ENCODE peak calls at places on chromosome 18, in nine cellular contexts. One of them, this sample, is unnamed.

GRCh38 chr18:75132471-75132870 is 76.5 kb downstream of the PTGR3 start:
- DNase-seq in endothelial cell: no peak
- DNase-seq in glutamatergic neuron: no peak
- DNase-seq in Calu3: no peak
- DNase-seq in neural crest cell: no peak
- DNase-seq in MCF 10A: no peak
- DNase-seq in cardiac fibroblast: no peak
- DNase-seq in upper lobe of right lung: no peak
- DNase-seq in choroid plexus epithelial cell: no peak
- DNase-seq in this sample: no peak

GRCh38 chr18:79395761-79396404 is at the start of gene NFATC1:
- DNase-seq in endothelial cell: peak; percentile 80
- DNase-seq in glutamatergic neuron: peak; percentile 87
- DNase-seq in Calu3: peak; percentile 42
- DNase-seq in neural crest cell: peak; percentile 55
- DNase-seq in MCF 10A: peak; percentile 34
- DNase-seq in cardiac fibroblast: peak; percentile 76
- DNase-seq in upper lobe of right lung: peak; percentile 80
- DNase-seq in choroid plexus epithelial cell: peak; percentile 54
- DNase-seq in this sample: peak; percentile 62

GRCh38 chr18:295756-296155 is 27.9 kb upstream of the THOC1 start:
- DNase-seq in endothelial cell: no peak
- DNase-seq in glutamatergic neuron: no peak
- DNase-seq in Calu3: no peak
- DNase-seq in neural crest cell: no peak
- DNase-seq in MCF 10A: no peak
- DNase-seq in cardiac fibroblast: no peak
- DNase-seq in upper lobe of right lung: no peak
- DNase-seq in choroid plexus epithelial cell: peak; percentile 3
- DNase-seq in this sample: no peak

GRCh38 chr18:48460929-48461583 is 51.9 kb upstream of the ZBTB7C start:
- DNase-seq in endothelial cell: no peak
- DNase-seq in glutamatergic neuron: no peak
- DNase-seq in Calu3: no peak
- DNase-seq in neural crest cell: no peak
- DNase-seq in MCF 10A: no peak
- DNase-seq in cardiac fibroblast: no peak
- DNase-seq in upper lobe of right lung: no peak
- DNase-seq in choroid plexus epithelial cell: no peak
- DNase-seq in this sample: no peak

GRCh38 chr18:74040459-74041332 is 106.9 kb downstream of the FBXO15 start:
- DNase-seq in endothelial cell: peak; percentile 75
- DNase-seq in glutamatergic neuron: peak; percentile 84
- DNase-seq in Calu3: peak; percentile 78
- DNase-seq in neural crest cell: peak; percentile 36
- DNase-seq in MCF 10A: peak; percentile 54
- DNase-seq in cardiac fibroblast: no peak
- DNase-seq in upper lobe of right lung: peak; percentile 85
- DNase-seq in choroid plexus epithelial cell: peak; percentile 52
- DNase-seq in this sample: no peak

GRCh38 chr18:37965572-37965970 is 400.0 kb upstream of the CELF4 start:
- DNase-seq in endothelial cell: no peak
- DNase-seq in glutamatergic neuron: no peak
- DNase-seq in Calu3: no peak
- DNase-seq in neural crest cell: no peak
- DNase-seq in MCF 10A: peak; percentile 46
- DNase-seq in cardiac fibroblast: no peak
- DNase-seq in upper lobe of right lung: no peak
- DNase-seq in choroid plexus epithelial cell: no peak
- DNase-seq in this sample: no peak

GRCh38 chr18:59549797-59550516 is 147.3 kb downstream of the CCBE1 start:
- DNase-seq in endothelial cell: no peak
- DNase-seq in glutamatergic neuron: no peak
- DNase-seq in Calu3: no peak
- DNase-seq in neural crest cell: no peak
- DNase-seq in MCF 10A: peak; percentile 41
- DNase-seq in cardiac fibroblast: no peak
- DNase-seq in upper lobe of right lung: no peak
- DNase-seq in choroid plexus epithelial cell: no peak
- DNase-seq in this sample: no peak

GRCh38 chr18:75047240-75047639 is 161.7 kb downstream of the PTGR3 start:
- DNase-seq in endothelial cell: no peak
- DNase-seq in glutamatergic neuron: no peak
- DNase-seq in Calu3: no peak
- DNase-seq in neural crest cell: no peak
- DNase-seq in MCF 10A: no peak
- DNase-seq in cardiac fibroblast: no peak
- DNase-seq in upper lobe of right lung: no peak
- DNase-seq in choroid plexus epithelial cell: no peak
- DNase-seq in this sample: no peak

GRCh38 chr18:73118121-73118816 is 250.5 kb upstream of the NETO1 start:
- DNase-seq in endothelial cell: no peak
- DNase-seq in glutamatergic neuron: no peak
- DNase-seq in Calu3: no peak
- DNase-seq in neural crest cell: no peak
- DNase-seq in MCF 10A: peak; percentile 73
- DNase-seq in cardiac fibroblast: peak; percentile 65
- DNase-seq in upper lobe of right lung: no peak
- DNase-seq in choroid plexus epithelial cell: peak; percentile 76
- DNase-seq in this sample: peak; percentile 6

GRCh38 chr18:74196220-74197119 is 48.1 kb downstream of the TIMM21 start:
- DNase-seq in endothelial cell: peak; percentile 36
- DNase-seq in glutamatergic neuron: no peak
- DNase-seq in Calu3: peak; percentile 49
- DNase-seq in neural crest cell: peak; percentile 23
- DNase-seq in MCF 10A: peak; percentile 75
- DNase-seq in cardiac fibroblast: peak; percentile 77
- DNase-seq in upper lobe of right lung: no peak
- DNase-seq in choroid plexus epithelial cell: peak; percentile 87
- DNase-seq in this sample: peak; percentile 79

GRCh38 chr18:39721712-39722111 is 2156.1 kb upstream of the CELF4 start:
- DNase-seq in endothelial cell: no peak
- DNase-seq in glutamatergic neuron: no peak
- DNase-seq in Calu3: no peak
- DNase-seq in neural crest cell: no peak
- DNase-seq in MCF 10A: no peak
- DNase-seq in cardiac fibroblast: no peak
- DNase-seq in upper lobe of right lung: no peak
- DNase-seq in choroid plexus epithelial cell: peak; percentile 23
- DNase-seq in this sample: no peak

GRCh38 chr18:28855524-28855923 is 678.6 kb upstream of the CDH2 start:
- DNase-seq in endothelial cell: no peak
- DNase-seq in glutamatergic neuron: no peak
- DNase-seq in Calu3: no peak
- DNase-seq in neural crest cell: no peak
- DNase-seq in MCF 10A: peak; percentile 36
- DNase-seq in cardiac fibroblast: peak; percentile 85
- DNase-seq in upper lobe of right lung: no peak
- DNase-seq in choroid plexus epithelial cell: peak; percentile 79
- DNase-seq in this sample: no peak

GRCh38 chr18:25055076-25055475 is 296.9 kb downstream of the ZNF521 start:
- DNase-seq in endothelial cell: no peak
- DNase-seq in glutamatergic neuron: no peak
- DNase-seq in Calu3: no peak
- DNase-seq in neural crest cell: no peak
- DNase-seq in MCF 10A: no peak
- DNase-seq in cardiac fibroblast: peak; percentile 6
- DNase-seq in upper lobe of right lung: no peak
- DNase-seq in choroid plexus epithelial cell: no peak
- DNase-seq in this sample: no peak

GRCh38 chr18:415627-416612 is 84.6 kb downstream of the COLEC12 start:
- DNase-seq in endothelial cell: no peak
- DNase-seq in glutamatergic neuron: no peak
- DNase-seq in Calu3: no peak
- DNase-seq in neural crest cell: no peak
- DNase-seq in MCF 10A: peak; percentile 35
- DNase-seq in cardiac fibroblast: peak; percentile 63
- DNase-seq in upper lobe of right lung: no peak
- DNase-seq in choroid plexus epithelial cell: peak; percentile 52
- DNase-seq in this sample: peak; percentile 18

GRCh38 chr18:10413722-10414121 is 40.7 kb upstream of the APCDD1 start:
- DNase-seq in endothelial cell: no peak
- DNase-seq in glutamatergic neuron: no peak
- DNase-seq in Calu3: no peak
- DNase-seq in neural crest cell: no peak
- DNase-seq in MCF 10A: no peak
- DNase-seq in cardiac fibroblast: no peak
- DNase-seq in upper lobe of right lung: no peak
- DNase-seq in choroid plexus epithelial cell: no peak
- DNase-seq in this sample: no peak

GRCh38 chr18:23276456-23276855 is 141.2 kb downstream of the CABLES1 start:
- DNase-seq in endothelial cell: no peak
- DNase-seq in glutamatergic neuron: no peak
- DNase-seq in Calu3: no peak
- DNase-seq in neural crest cell: no peak
- DNase-seq in MCF 10A: no peak
- DNase-seq in cardiac fibroblast: no peak
- DNase-seq in upper lobe of right lung: no peak
- DNase-seq in choroid plexus epithelial cell: no peak
- DNase-seq in this sample: no peak

GRCh38 chr18:66560092-66560491 is 43.8 kb downstream of the CDH19 start:
- DNase-seq in endothelial cell: peak; percentile 34
- DNase-seq in glutamatergic neuron: no peak
- DNase-seq in Calu3: peak; percentile 61
- DNase-seq in neural crest cell: peak; percentile 13
- DNase-seq in MCF 10A: peak; percentile 61
- DNase-seq in cardiac fibroblast: peak; percentile 52
- DNase-seq in upper lobe of right lung: no peak
- DNase-seq in choroid plexus epithelial cell: peak; percentile 53
- DNase-seq in this sample: peak; percentile 4

GRCh38 chr18:56676639-56677038 is 25.5 kb downstream of the WDR7 start:
- DNase-seq in endothelial cell: no peak
- DNase-seq in glutamatergic neuron: no peak
- DNase-seq in Calu3: no peak
- DNase-seq in neural crest cell: no peak
- DNase-seq in MCF 10A: no peak
- DNase-seq in cardiac fibroblast: no peak
- DNase-seq in upper lobe of right lung: no peak
- DNase-seq in choroid plexus epithelial cell: no peak
- DNase-seq in this sample: no peak
- TF ChIP-seq CTCF in endothelial cell: no peak
- TF ChIP-seq CTCF in glutamatergic neuron: no peak
- TF ChIP-seq CTCF in Calu3: no peak
- TF ChIP-seq CTCF in neural crest cell: no peak
- TF ChIP-seq CTCF in MCF 10A: no peak
- TF ChIP-seq CTCF in cardiac fibroblast: no peak
- TF ChIP-seq CTCF in upper lobe of right lung: no peak
- TF ChIP-seq CTCF in choroid plexus epithelial cell: no peak
- TF ChIP-seq CTCF in this sample: no peak

GRCh38 chr18:46555724-46556123 is 101.3 kb downstream of the LOXHD1 start:
- DNase-seq in endothelial cell: peak; percentile 71
- DNase-seq in glutamatergic neuron: peak; percentile 43
- DNase-seq in Calu3: peak; percentile 7
- DNase-seq in neural crest cell: peak; percentile 26
- DNase-seq in MCF 10A: peak; percentile 65
- DNase-seq in cardiac fibroblast: no peak
- DNase-seq in upper lobe of right lung: no peak
- DNase-seq in choroid plexus epithelial cell: peak; percentile 2
- DNase-seq in this sample: peak; percentile 4
- TF ChIP-seq CTCF in endothelial cell: peak; percentile 72
- TF ChIP-seq CTCF in glutamatergic neuron: peak; percentile 52
- TF ChIP-seq CTCF in Calu3: no peak
- TF ChIP-seq CTCF in neural crest cell: peak; percentile 50
- TF ChIP-seq CTCF in MCF 10A: peak; percentile 54
- TF ChIP-seq CTCF in cardiac fibroblast: peak; percentile 9
- TF ChIP-seq CTCF in upper lobe of right lung: peak; percentile 46
- TF ChIP-seq CTCF in choroid plexus epithelial cell: peak; percentile 29
- TF ChIP-seq CTCF in this sample: no peak

DNA sequence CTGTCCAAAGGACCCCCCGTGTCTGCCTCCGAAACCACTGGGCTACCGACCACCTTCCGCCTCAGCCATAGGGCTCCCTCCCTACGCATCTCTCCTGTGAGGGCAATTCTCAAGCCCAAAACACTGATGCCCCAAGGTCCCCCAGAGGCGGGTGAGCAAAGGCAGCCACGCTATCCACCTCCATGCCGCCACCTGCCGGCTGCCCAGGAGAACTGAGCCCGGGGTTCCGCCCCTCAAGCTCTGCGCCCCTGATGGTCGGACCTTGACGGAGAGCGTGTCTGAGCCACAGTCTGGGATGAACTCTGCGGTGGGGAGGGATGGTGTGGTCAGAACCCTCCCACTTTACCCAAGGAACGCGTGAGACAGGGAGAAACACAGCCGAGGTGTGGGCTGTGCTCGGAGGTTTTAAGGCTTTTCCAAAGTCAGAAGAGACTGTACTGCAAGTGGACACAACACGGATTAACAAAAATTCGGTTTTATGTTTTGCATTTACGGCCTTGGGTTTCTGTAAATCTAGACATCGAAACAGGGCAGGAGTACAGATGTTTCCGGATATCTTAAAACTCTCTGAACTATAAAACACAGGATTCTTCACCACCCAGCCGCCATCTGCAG is 114.1 kb downstream of the ZNF516 start:
- DNase-seq in endothelial cell: peak; percentile 82
- DNase-seq in glutamatergic neuron: peak; percentile 84
- DNase-seq in Calu3: no peak
- DNase-seq in neural crest cell: peak; percentile 27
- DNase-seq in MCF 10A: no peak
- DNase-seq in cardiac fibroblast: no peak
- DNase-seq in upper lobe of right lung: no peak
- DNase-seq in choroid plexus epithelial cell: no peak
- DNase-seq in this sample: no peak
- TF ChIP-seq CTCF in endothelial cell: peak; percentile 85
- TF ChIP-seq CTCF in glutamatergic neuron: peak; percentile 80
- TF ChIP-seq CTCF in Calu3: no peak
- TF ChIP-seq CTCF in neural crest cell: peak; percentile 61
- TF ChIP-seq CTCF in MCF 10A: no peak
- TF ChIP-seq CTCF in cardiac fibroblast: peak; percentile 53
- TF ChIP-seq CTCF in upper lobe of right lung: peak; percentile 41
- TF ChIP-seq CTCF in choroid plexus epithelial cell: peak; percentile 68
- TF ChIP-seq CTCF in this sample: peak; percentile 26

DNA sequence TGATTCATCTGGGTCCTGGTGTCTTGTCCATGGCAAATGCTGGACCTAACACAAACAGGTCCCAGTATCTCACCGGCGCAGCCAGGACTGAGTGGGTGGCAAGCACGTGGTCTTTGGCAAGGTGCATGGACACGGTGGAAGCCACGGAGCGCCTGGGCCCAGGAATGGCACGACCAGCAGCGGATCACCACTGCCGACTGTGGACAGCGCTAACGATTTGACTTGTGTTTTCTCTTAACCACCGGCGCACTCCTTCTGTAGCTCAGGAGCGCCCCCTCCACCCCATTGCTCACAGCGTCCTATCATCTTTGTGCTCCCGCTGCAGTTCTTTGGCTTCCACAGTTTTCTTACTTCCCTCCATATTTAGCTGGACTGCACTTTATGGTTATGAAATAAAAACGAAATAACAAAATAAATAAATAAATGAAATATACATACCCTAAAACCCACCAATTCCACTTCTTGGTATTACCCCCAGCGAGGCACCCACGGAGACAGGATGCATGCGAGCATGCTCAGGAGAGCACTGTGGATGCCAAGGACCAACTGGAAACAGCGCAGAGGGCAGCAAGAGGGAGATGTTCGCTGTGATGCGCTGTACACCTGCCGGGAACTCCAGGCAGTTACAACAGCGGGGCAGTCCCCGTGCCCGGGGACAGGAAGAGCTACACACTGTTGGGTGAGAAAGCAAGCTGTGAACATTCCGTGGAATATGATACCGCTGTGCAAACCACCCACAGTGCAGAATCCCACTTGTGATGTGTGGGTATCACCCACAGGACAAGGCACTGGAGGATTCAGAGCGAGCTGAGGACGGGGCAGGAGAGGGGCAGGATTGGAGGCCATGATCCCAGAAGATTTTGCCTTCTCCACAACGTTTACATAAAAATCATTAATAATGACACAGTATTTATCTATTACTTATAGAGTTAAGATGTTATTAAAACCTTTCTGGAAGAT is 7.0 kb upstream of the CIDEA start:
- DNase-seq in endothelial cell: peak; percentile 66
- DNase-seq in glutamatergic neuron: peak; percentile 68
- DNase-seq in Calu3: no peak
- DNase-seq in neural crest cell: peak; percentile 61
- DNase-seq in MCF 10A: no peak
- DNase-seq in cardiac fibroblast: peak; percentile 18
- DNase-seq in upper lobe of right lung: no peak
- DNase-seq in choroid plexus epithelial cell: peak; percentile 72
- DNase-seq in this sample: no peak
- TF ChIP-seq CTCF in endothelial cell: peak; percentile 38
- TF ChIP-seq CTCF in glutamatergic neuron: no peak
- TF ChIP-seq CTCF in Calu3: no peak
- TF ChIP-seq CTCF in neural crest cell: peak; percentile 50
- TF ChIP-seq CTCF in MCF 10A: no peak
- TF ChIP-seq CTCF in cardiac fibroblast: peak; percentile 19
- TF ChIP-seq CTCF in upper lobe of right lung: no peak
- TF ChIP-seq CTCF in choroid plexus epithelial cell: peak; percentile 81
- TF ChIP-seq CTCF in this sample: no peak